ENCODE peak calls at places on chromosomes 2 and 18, in six cellular contexts. N is stomach, J is DMS 273 treated with DMSO at 0.1 percent for 48 hours, D is Peyer's patch, X is T1000, I is cortex of kidney. Y is an unnamed sample.
A peak's percentile ranks its signal among the peaks of the same experiment; 100 is the strongest.

GRCh38 chr18:50065527-50065926 is 129.4 kb downstream of the MYO5B start:
- DNase-seq in N (no peak), J (no peak), D (no peak), X (no peak), I (no peak), Y (no peak)

GRCh38 chr2:46095821-46096220 is 201.4 kb upstream of the EPAS1 start:
- DNase-seq in N (no peak), J (no peak), D (no peak), X (no peak), I (no peak), Y (no peak)

GRCh38 chr2:128754246-128754724 is 435.6 kb upstream of the HS6ST1 start:
- DNase-seq in N (no peak), J (no peak), D (peak; percentile 85), X (no peak), I (no peak), Y (peak; percentile 55)

GRCh38 chr2:2664989-2665833 is 334.1 kb upstream of the MYT1L start:
- DNase-seq in N (no peak), J (no peak), D (no peak), X (no peak), I (no peak), Y (no peak)

GRCh38 chr2:189751080-189751658 is 11.4 kb downstream of the OSGEPL1 start:
- DNase-seq in N (peak; percentile 32), J (no peak), D (peak; percentile 69), X (no peak), I (no peak), Y (no peak)

GRCh38 chr18:14928396-14928795 is 180.4 kb downstream of the ANKRD30B start:
- DNase-seq in N (no peak), J (no peak), D (no peak), X (no peak), I (no peak), Y (no peak)

GRCh38 chr18:10745232-10745631 is 219.4 kb downstream of the NAPG start:
- DNase-seq in N (no peak), J (no peak), D (no peak), X (no peak), I (no peak), Y (no peak)

GRCh38 chr2:146989726-146990125 is 855.1 kb upstream of the ACVR2A start:
- DNase-seq in N (no peak), J (no peak), D (no peak), X (no peak), I (no peak), Y (no peak)

GRCh38 chr2:60867848-60868247 is 13.5 kb upstream of the REL start:
- DNase-seq in N (no peak), J (no peak), D (peak; percentile 62), X (no peak), I (no peak), Y (no peak)

GRCh38 chr18:61466736-61467135 is 133.5 kb downstream of the CDH20 start:
- DNase-seq in N (no peak), J (no peak), D (no peak), X (no peak), I (no peak), Y (no peak)

GRCh38 chr2:86747708-86748627 is 27.9 kb downstream of the RMND5A start:
- DNase-seq in N (no peak), J (no peak), D (peak; percentile 54), X (no peak), I (no peak), Y (no peak)

GRCh38 chr2:3793233-3793632 is 89.9 kb downstream of the DCDC2C start:
- DNase-seq in N (no peak), J (no peak), D (no peak), X (no peak), I (no peak), Y (no peak)

Y was measured in right atrium auricular region.